ENCODE peak calls at places on chromosomes 13 and 19, in six cellular contexts. D is psoas muscle; Q is DND-41; L is left ventricle myocardium inferior; M is ovary; V is effector memory CD4-positive, alpha-beta T cell. F is an unnamed sample. For H3K4me1 and H3K27me3, the result is how much of the 10 kb centered on the place peaks cover.

GRCh38 chr19:8355631-8356402 is 8.1 kb upstream of the ANGPTL4 start:
- DNase-seq in D (peak), L (no peak), M (no peak), Q (no peak), V (no peak), F (no peak)

GRCh38 chr13:37448072-37448471 is 150.5 kb downstream of the POSTN start:
- DNase-seq in M (no peak), L (no peak), V (no peak), D (no peak), Q (no peak), F (no peak)

GRCh38 chr13:48891586-48891985 is 84.1 kb upstream of the FNDC3A start:
- DNase-seq in L (no peak), V (no peak), M (no peak), Q (no peak), D (no peak), F (no peak)

GRCh38 chr19:58304748-58305064 is 471 bp upstream of the ERVK3-1 start:
- DNase-seq in D (no peak), Q (no peak), M (no peak), L (no peak), V (no peak), F (no peak)

GRCh38 chr13:78609464-78610205 is 6.3 kb upstream of the POU4F1 start:
- DNase-seq in V (no peak), L (no peak), D (peak), M (no peak), Q (no peak), F (no peak)

GRCh38 chr13:99298056-99298455 is 9.1 kb downstream of the GPR183 start:
- DNase-seq in Q (no peak), D (no peak), V (no peak), L (no peak), M (no peak), F (no peak)

GRCh38 chr13:100399455-100399854 is 189.1 kb downstream of the GGACT start:
- DNase-seq in Q (no peak), M (no peak), V (no peak), L (no peak), D (no peak), F (no peak)

GRCh38 chr19:14152713-14153112 is 16.3 kb upstream of the ASF1B start:
- DNase-seq in Q (no peak), M (no peak), L (no peak), D (no peak), V (no peak), F (no peak)

GRCh38 chr19:13790354-13790753 is 4.9 kb upstream of the ZSWIM4 start:
- DNase-seq in L (no peak), D (no peak), V (no peak), M (no peak), Q (no peak), F (peak)

GRCh38 chr19:18605196-18605545 is 1.4 kb downstream of the CRLF1 start:
- DNase-seq in V (no peak), Q (no peak), M (no peak), D (no peak), L (no peak), F (no peak)

GRCh38 chr19:22617614-22618325 is 16.4 kb upstream of the ZNF492 start:
- DNase-seq in L (peak), Q (no peak), M (peak), V (no peak), D (no peak), F (no peak)

GRCh38 chr13:24184265-24184841 is 23.8 kb downstream of the SPATA13 start:
- DNase-seq in V (no peak), Q (no peak), L (no peak), M (no peak), D (no peak), F (no peak)

GRCh38 chr19:23190341-23190740 is 59.9 kb downstream of the ZNF724 start:
- DNase-seq in M (no peak), L (no peak), V (no peak), D (no peak), Q (no peak), F (no peak)

GRCh38 chr19:29663861-29664752 is 1.2 kb upstream of the PLEKHF1 start:
- DNase-seq in L (no peak), M (no peak), D (no peak), Q (no peak), V (no peak), F (no peak)

GRCh38 chr13:72643339-72643989 is 84.0 kb downstream of the MZT1 start:
- DNase-seq in M (peak), Q (peak), L (peak), V (no peak), D (no peak), F (peak)

GRCh38 chr13:44876782-44877324 is 112.4 kb downstream of the NUFIP1 start:
- DNase-seq in V (no peak), D (no peak), Q (no peak), M (no peak), L (no peak), F (no peak)

GRCh38 chr19:11486661-11487503 is 6.0 kb upstream of the ELAVL3 start:
- DNase-seq in L (no peak), M (no peak), Q (no peak), V (no peak), D (no peak), F (no peak)

GRCh38 chr13:83620535-83621220 is 261.6 kb downstream of the SLITRK1 start:
- DNase-seq in D (no peak), L (no peak), M (no peak), V (no peak), Q (no peak), F (no peak)

GRCh38 chr13:72960541-72960940 is 98.3 kb upstream of the KLF5 start:
- DNase-seq in M (no peak), V (no peak), L (no peak), D (no peak), Q (no peak), F (no peak)

GRCh38 chr13:33284916-33285315 is 639 bp downstream of the STARD13 start:
- DNase-seq in D (no peak), Q (no peak), M (no peak), L (no peak), V (no peak), F (no peak)

GRCh38 chr13:79621902-79622301 is 140.9 kb downstream of the NDFIP2 start:
- DNase-seq in M (no peak), V (no peak), L (no peak), Q (no peak), D (no peak), F (no peak)

GRCh38 chr13:107296804-107297203 is 728.9 kb upstream of the ARGLU1 start:
- DNase-seq in M (no peak), Q (no peak), L (no peak), V (no peak), D (no peak), F (no peak)

GRCh38 chr19:32407004-32407992 is 1.7 kb downstream of the DPY19L3 start:
- DNase-seq in M (peak), Q (no peak), L (no peak), D (peak), V (no peak), F (no peak)

GRCh38 chr13:108302279-108302678 is 32.8 kb downstream of the TNFSF13B start:
- DNase-seq in L (no peak), D (no peak), M (no peak), Q (no peak), V (no peak), F (no peak)

GRCh38 chr13:40876020-40876738 is 86.8 kb downstream of the SLC25A15 start:
- DNase-seq in Q (no peak), V (no peak), L (no peak), M (no peak), D (no peak), F (no peak)

GRCh38 chr13:111177803-111178389 is 62.8 kb downstream of the ARHGEF7 start:
- DNase-seq in V (no peak), Q (no peak), M (no peak), D (no peak), L (no peak), F (no peak)

GRCh38 chr13:111175372-111175771 is 60.3 kb downstream of the ARHGEF7 start:
- DNase-seq in M (no peak), L (no peak), Q (no peak), V (no peak), D (no peak), F (no peak)

GRCh38 chr13:111175948-111176347 is 60.8 kb downstream of the ARHGEF7 start:
- DNase-seq in M (no peak), L (no peak), V (no peak), Q (no peak), D (no peak), F (no peak)

GRCh38 chr13:111177081-111177711 is 62.1 kb downstream of the ARHGEF7 start:
- DNase-seq in Q (peak), M (no peak), D (peak), L (peak), V (peak), F (peak)

GRCh38 chr13:111176421-111176820 is 61.3 kb downstream of the ARHGEF7 start:
- DNase-seq in L (no peak), M (no peak), D (no peak), Q (no peak), V (no peak), F (no peak)
- H3K4me1 ChIP-seq in L (half or more), M (under half), D (half or more), Q (half or more), V (under half), F (half or more)

DNA sequence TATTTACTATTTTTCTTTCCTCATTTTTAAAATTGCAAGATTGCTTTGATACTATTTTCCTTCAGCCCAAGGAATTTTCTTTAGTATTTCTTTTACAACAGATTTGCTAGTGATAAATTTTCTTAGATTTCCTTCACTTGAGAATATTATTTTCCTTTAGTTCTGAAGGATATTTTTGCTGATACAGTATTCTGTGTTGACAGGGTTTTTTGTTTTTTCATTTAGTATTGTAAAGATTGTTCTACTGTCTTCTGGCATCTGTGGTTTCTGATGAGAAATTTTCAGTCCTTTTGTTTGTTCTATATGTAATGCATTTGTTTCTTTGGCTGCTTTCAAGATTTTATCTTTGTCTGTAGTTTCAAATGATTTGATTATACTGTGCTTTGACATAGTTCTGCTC is 20.7 kb downstream of the RAP2A start:
- DNase-seq in M (no peak), D (no peak), L (no peak), V (no peak), Q (no peak), F (no peak)
- H3K27me3 ChIP-seq in M (under half), D (under half), L (under half), V (under half), Q (under half), F (under half)

GRCh38 chr19:40803857-40804782 is 5.1 kb downstream of the EGLN2 start:
- DNase-seq in D (no peak), L (peak), V (peak), M (no peak), Q (no peak), F (peak)
- H3K4me1 ChIP-seq in D (half or more), L (half or more), V (half or more), M (half or more), Q (half or more), F (half or more)

GRCh38 chr19:1513492-1514294 is 874 bp upstream of the ADAMTSL5 start:
- DNase-seq in V (peak), D (peak), L (peak), Q (peak), M (no peak), F (peak)
- H3K27me3 ChIP-seq in V (under half), D (under half), L (half or more), Q (under half), M (under half), F (under half)

GRCh38 chr19:2089001-2089711 is 7.0 kb downstream of the MOB3A start:
- DNase-seq in D (peak), Q (no peak), M (no peak), V (no peak), L (no peak), F (no peak)
- H3K4me1 ChIP-seq in D (under half), Q (half or more), M (under half), V (half or more), L (half or more), F (half or more)

DNA sequence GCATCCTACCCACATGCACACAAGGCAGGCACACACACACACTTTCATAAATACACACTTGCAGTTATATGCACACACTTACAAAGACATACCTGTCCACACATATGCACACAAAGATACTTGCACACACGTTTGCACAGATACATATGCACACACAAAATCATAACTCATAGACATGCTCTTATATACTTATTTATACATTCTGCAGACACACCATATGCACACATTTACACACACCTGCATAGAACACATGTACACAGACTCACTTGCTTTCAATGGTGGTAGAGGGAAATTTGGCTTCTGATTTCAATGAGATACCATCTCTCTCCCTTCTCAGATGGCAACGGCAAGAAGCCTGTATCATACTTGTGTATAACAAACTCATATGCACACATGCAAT is 24.8 kb downstream of the OLFM2 start:
- DNase-seq in V (no peak), D (no peak), Q (no peak), L (no peak), M (no peak), F (no peak)
- H3K27me3 ChIP-seq in V (under half), D (under half), Q (under half), L (half or more), M (under half), F (under half)

GRCh38 chr13:76380436-76381065 is 505.7 kb downstream of the KCTD12 start:
- DNase-seq in V (no peak), Q (no peak), M (no peak), L (no peak), D (no peak), F (no peak)

GRCh38 chr13:76386316-76386715 is 499.9 kb downstream of the KCTD12 start:
- DNase-seq in V (no peak), D (no peak), M (no peak), L (no peak), Q (no peak), F (no peak)

GRCh38 chr13:76385606-76386005 is 500.6 kb downstream of the KCTD12 start:
- DNase-seq in M (no peak), D (no peak), L (no peak), Q (no peak), V (no peak), F (no peak)

GRCh38 chr13:76387561-76387960 is 498.6 kb downstream of the KCTD12 start:
- DNase-seq in V (no peak), Q (no peak), L (no peak), M (no peak), D (no peak), F (no peak)

GRCh38 chr13:76383671-76384461 is 502.3 kb downstream of the KCTD12 start:
- DNase-seq in V (no peak), L (no peak), M (no peak), Q (no peak), D (no peak), F (no peak)
- H3K4me1 ChIP-seq in V (under half), L (under half), M (under half), Q (under half), D (under half), F (under half)

GRCh38 chr13:94712812-94713555 is 639 bp upstream of the SOX21 start:
- DNase-seq in D (no peak), M (peak), V (no peak), Q (no peak), L (no peak), F (no peak)
- H3K27me3 ChIP-seq in D (under half), M (under half), V (under half), Q (under half), L (half or more), F (under half)

GRCh38 chr19:1906985-1907562 is 1.9 kb downstream of the ADAT3 start:
- DNase-seq in L (no peak), D (no peak), V (no peak), M (no peak), Q (no peak), F (no peak)

GRCh38 chr19:1905863-1906375 is 720 bp downstream of the ADAT3 start:
- DNase-seq in L (no peak), M (no peak), V (no peak), D (peak), Q (no peak), F (no peak)

GRCh38 chr19:1907563-1908363 is 2.6 kb downstream of the ADAT3 start:
- DNase-seq in M (peak), L (no peak), V (no peak), D (peak), Q (no peak), F (no peak)

GRCh38 chr19:1904385-1905070 is 671 bp upstream of the ADAT3 start:
- DNase-seq in D (peak), M (no peak), V (no peak), Q (no peak), L (no peak), F (no peak)

GRCh38 chr19:1905071-1905862 is at the start of the genes ADAT3 and SCAMP4:
- DNase-seq in Q (peak), D (peak), L (peak), V (peak), M (peak), F (peak)
- H3K4me1 ChIP-seq in Q (under half), D (under half), L (under half), V (under half), M (under half), F (under half)

GRCh38 chr19:50981587-50982146 is 2.0 kb downstream of the KLK7 start:
- DNase-seq in D (no peak), M (no peak), Q (no peak), L (no peak), V (no peak), F (no peak)

GRCh38 chr19:50983625-50984292 is at the start of gene KLK7:
- DNase-seq in M (no peak), Q (no peak), L (no peak), V (no peak), D (no peak), F (no peak)

GRCh38 chr19:50980203-50980602 is 3.5 kb downstream of the KLK7 start:
- DNase-seq in L (no peak), M (no peak), Q (no peak), D (no peak), V (no peak), F (no peak)

GRCh38 chr19:50979758-50980157 is 4.0 kb downstream of the KLK7 start:
- DNase-seq in L (no peak), D (no peak), M (no peak), V (no peak), Q (no peak), F (no peak)

GRCh38 chr19:50982186-50982585 is 1.5 kb downstream of the KLK7 start:
- DNase-seq in L (no peak), V (no peak), D (no peak), Q (no peak), M (no peak), F (no peak)
- H3K27me3 ChIP-seq in L (half or more), V (under half), D (under half), Q (under half), M (under half), F (under half)

F was measured in CD4-positive, alpha-beta memory T cell.